ENCODE peak calls at places on chromosomes 11 and 22, in seven cellular contexts. M is IMR-90, I is neuronal stem cell, S is H9, Y is mesenchymal stem cell, L is trophoblast cell, Q is H1. K is an unnamed sample.

GRCh38 chr11:34034053-34034452 is 17.5 kb upstream of the CAPRIN1 start:
- DNase-seq in M (no peak), I (no peak), S (no peak), Y (no peak), L (peak; percentile 7), Q (no peak), K (no peak)

GRCh38 chr11:29159552-29160465 is 857.0 kb downstream of the KCNA4 start:
- DNase-seq in M (peak; percentile 90), I (peak; percentile 56), S (peak; percentile 69), Y (peak; percentile 74), L (peak; percentile 78), Q (peak; percentile 56), K (peak; percentile 82)

GRCh38 chr11:15692739-15693138 is 578.0 kb downstream of the INSC start:
- DNase-seq in M (peak; percentile 65), I (no peak), S (no peak), Y (peak; percentile 81), L (no peak), Q (peak; percentile 11), K (peak; percentile 21)

GRCh38 chr11:12914401-12914912 is 94.7 kb upstream of the RASSF10 start:
- DNase-seq in M (peak; percentile 33), I (peak; percentile 64), S (peak; percentile 96), Y (peak; percentile 29), L (peak; percentile 61), Q (peak; percentile 89), K (peak; percentile 94)

GRCh38 chr22:37354271-37355069 is 72.2 kb downstream of the CYTH4 start:
- DNase-seq in M (no peak), I (no peak), S (no peak), Y (no peak), L (peak; percentile 99), Q (no peak), K (no peak)

GRCh38 chr11:8265681-8266241 is 2.1 kb upstream of the LMO1 start:
- DNase-seq in M (no peak), I (no peak), S (peak; percentile 47), Y (no peak), L (no peak), Q (no peak), K (peak; percentile 52)

GRCh38 chr11:11659567-11660341 is 37.9 kb upstream of the GALNT18 start:
- DNase-seq in M (no peak), I (no peak), S (no peak), Y (no peak), L (no peak), Q (no peak), K (peak; percentile 21)

GRCh38 chr11:123616505-123617198 is 37.8 kb downstream of the SCN3B start:
- DNase-seq in M (peak; percentile 86), I (no peak), S (no peak), Y (peak; percentile 76), L (no peak), Q (no peak), K (no peak)

GRCh38 chr11:1368966-1369365 is 20.8 kb upstream of the BRSK2 start:
- DNase-seq in M (no peak), I (no peak), S (no peak), Y (no peak), L (no peak), Q (no peak), K (no peak)

GRCh38 chr22:17370766-17371181 is 1.5 kb downstream of the CECR2 start:
- DNase-seq in M (no peak), I (no peak), S (no peak), Y (no peak), L (no peak), Q (no peak), K (no peak)

GRCh38 chr11:58621586-58622262 is 741 bp upstream of the CNTF start:
- DNase-seq in M (no peak), I (no peak), S (no peak), Y (no peak), L (no peak), Q (no peak), K (no peak)

GRCh38 chr11:104897891-104898684 is at the start of gene CASP12:
- DNase-seq in M (peak; percentile 32), I (no peak), S (no peak), Y (peak; percentile 72), L (no peak), Q (no peak), K (peak; percentile 19)

GRCh38 chr11:10305964-10306918 is 1.4 kb downstream of the ADM start:
- DNase-seq in M (peak; percentile 32), I (no peak), S (peak; percentile 61), Y (peak; percentile 38), L (peak; percentile 72), Q (peak; percentile 65), K (peak; percentile 62)

GRCh38 chr22:44461614-44462013 is 36.4 kb downstream of the RTL6 start:
- DNase-seq in M (no peak), I (no peak), S (no peak), Y (no peak), L (no peak), Q (peak; percentile 19), K (no peak)

GRCh38 chr11:47724041-47724729 is 9.0 kb upstream of the AGBL2 start:
- DNase-seq in M (peak; percentile 89), I (no peak), S (no peak), Y (peak; percentile 91), L (peak; percentile 83), Q (no peak), K (peak; percentile 6)

GRCh38 chr11:31218847-31219246 is 150.7 kb downstream of the DCDC1 start:
- DNase-seq in M (no peak), I (no peak), S (no peak), Y (no peak), L (no peak), Q (no peak), K (no peak)

GRCh38 chr22:50146440-50147228 is 23.9 kb upstream of the PANX2 start:
- DNase-seq in M (peak; percentile 71), I (no peak), S (no peak), Y (no peak), L (peak; percentile 61), Q (no peak), K (peak; percentile 25)

GRCh38 chr11:64859542-64860414 is 15.3 kb upstream of the CDC42BPG start:
- DNase-seq in M (no peak), I (no peak), S (no peak), Y (no peak), L (no peak), Q (no peak), K (no peak)

GRCh38 chr22:27832606-27833005 is 31.1 kb upstream of the MN1 start:
- DNase-seq in M (no peak), I (no peak), S (no peak), Y (no peak), L (no peak), Q (no peak), K (no peak)

GRCh38 chr11:105466582-105467228 is 143.2 kb upstream of the GRIA4 start:
- DNase-seq in M (peak; percentile 85), I (no peak), S (no peak), Y (peak; percentile 75), L (peak; percentile 66), Q (no peak), K (no peak)

GRCh38 chr11:8038811-8039529 is 42.0 kb upstream of the TUB start:
- DNase-seq in M (no peak), I (no peak), S (peak; percentile 29), Y (no peak), L (no peak), Q (peak; percentile 32), K (no peak)

GRCh38 chr11:125494987-125495725 is 909 bp downstream of the FEZ1 start:
- DNase-seq in M (peak; percentile 31), I (peak; percentile 53), S (peak; percentile 41), Y (peak; percentile 54), L (peak; percentile 17), Q (peak; percentile 81), K (peak; percentile 49)

GRCh38 chr11:46336781-46337180 is 10.5 kb upstream of the DGKZ start:
- DNase-seq in M (no peak), I (no peak), S (no peak), Y (peak; percentile 41), L (peak; percentile 75), Q (no peak), K (no peak)

GRCh38 chr11:134063096-134063495 is 5.8 kb upstream of the JAM3 start:
- DNase-seq in M (no peak), I (no peak), S (no peak), Y (no peak), L (no peak), Q (peak; percentile 31), K (no peak)
- H3K18ac ChIP-seq in M (no peak overlapping the region), I (no peak overlapping the region), S (no peak overlapping the region), Y (no peak overlapping the region), L (no peak overlapping the region), Q (no peak overlapping the region), K (no peak overlapping the region)

GRCh38 chr11:62370743-62371440 is 33.6 kb downstream of the ASRGL1 start:
- DNase-seq in M (no peak), I (no peak), S (peak; percentile 67), Y (no peak), L (no peak), Q (no peak), K (no peak)
- H3K18ac ChIP-seq in M (no peak overlapping the region), I (no peak overlapping the region), S (no peak overlapping the region), Y (no peak overlapping the region), L (no peak overlapping the region), Q (no peak overlapping the region), K (no peak overlapping the region)

GRCh38 chr11:35407041-35407440 is 12.3 kb downstream of the SLC1A2 start:
- DNase-seq in M (no peak), I (no peak), S (no peak), Y (no peak), L (no peak), Q (no peak), K (no peak)

GRCh38 chr11:35402751-35403454 is 16.5 kb downstream of the SLC1A2 start:
- DNase-seq in M (no peak), I (no peak), S (no peak), Y (no peak), L (no peak), Q (no peak), K (peak; percentile 60)

GRCh38 chr11:35398881-35399280 is 20.5 kb downstream of the SLC1A2 start:
- DNase-seq in M (peak; percentile 19), I (no peak), S (no peak), Y (no peak), L (no peak), Q (no peak), K (no peak)

GRCh38 chr11:35403765-35404396 is 15.5 kb downstream of the SLC1A2 start:
- DNase-seq in M (no peak), I (no peak), S (no peak), Y (no peak), L (no peak), Q (no peak), K (no peak)

DNA sequence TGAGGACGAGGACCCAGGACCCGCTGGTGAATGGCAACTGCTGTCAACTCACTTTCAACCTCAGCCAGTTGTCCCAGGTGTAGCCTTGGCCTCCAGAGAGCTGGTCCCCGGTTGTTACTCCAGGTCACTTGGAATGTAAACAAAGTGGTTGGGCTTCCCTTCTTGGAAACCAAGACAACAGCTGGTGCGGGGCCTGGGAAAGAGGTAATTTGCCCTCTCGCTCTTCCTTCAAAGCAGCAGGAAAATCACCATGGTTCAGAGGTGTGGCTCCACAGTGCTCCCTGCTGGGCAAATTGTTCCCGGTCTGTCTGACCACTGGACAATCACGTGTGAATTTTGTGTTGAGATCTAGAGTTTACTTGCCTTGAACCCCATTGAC is 15.0 kb downstream of the SLC1A2 start:
- DNase-seq in M (peak; percentile 38), I (no peak), S (peak; percentile 79), Y (peak; percentile 53), L (peak; percentile 73), Q (peak; percentile 79), K (peak; percentile 95)
- H3K18ac ChIP-seq in M (no peak overlapping the region), I (no peak overlapping the region), S (no peak overlapping the region), Y (no peak overlapping the region), L (no peak overlapping the region), Q (no peak overlapping the region), K (no peak overlapping the region)

GRCh38 chr11:20043992-20044391 is 116.3 kb downstream of the DBX1 start:
- DNase-seq in M (no peak), I (no peak), S (no peak), Y (no peak), L (no peak), Q (no peak), K (no peak)
- H3K18ac ChIP-seq in M (no peak overlapping the region), I (no peak overlapping the region), S (no peak overlapping the region), Y (no peak overlapping the region), L (peak overlapping the region; percentile 92), Q (no peak overlapping the region), K (no peak overlapping the region)

GRCh38 chr11:67277231-67277961 is 11.1 kb downstream of the GRK2 start:
- DNase-seq in M (peak; percentile 64), I (no peak), S (peak; percentile 88), Y (peak; percentile 68), L (peak; percentile 33), Q (peak; percentile 82), K (peak; percentile 84)
- H3K18ac ChIP-seq in M (peak overlapping the region; percentile 40), I (peak overlapping the region; percentile 97), S (no peak overlapping the region), Y (peak overlapping the region; percentile 88), L (no peak overlapping the region), Q (peak overlapping the region; percentile 90), K (peak overlapping the region; percentile 7)

K was measured in mesendoderm.